ENCODE peak calls at places on chromosomes 5 and 9, in seven cellular contexts. One of them, this sample, is unnamed.

GRCh38 chr9:20873240-20873860 is 158.1 kb downstream of the HACD4 start:
- DNase-seq in AG09309: peak
- DNase-seq in PC-3: no peak
- DNase-seq in CD8-positive, alpha-beta T cell: no peak
- DNase-seq in BJ: no peak
- DNase-seq in mammary epithelial cell: no peak
- DNase-seq in ovary: no peak
- DNase-seq in this sample: peak

GRCh38 chr5:55557123-55557522 is 22.4 kb upstream of the PLPP1 start:
- DNase-seq in PC-3: no peak
- DNase-seq in BJ: no peak
- DNase-seq in ovary: no peak
- DNase-seq in CD8-positive, alpha-beta T cell: no peak
- DNase-seq in AG09309: no peak
- DNase-seq in mammary epithelial cell: no peak
- DNase-seq in this sample: no peak

GRCh38 chr9:33340186-33340585 is 49.9 kb downstream of the NFX1 start:
- DNase-seq in BJ: no peak
- DNase-seq in PC-3: no peak
- DNase-seq in CD8-positive, alpha-beta T cell: no peak
- DNase-seq in AG09309: no peak
- DNase-seq in mammary epithelial cell: no peak
- DNase-seq in ovary: no peak
- DNase-seq in this sample: no peak

GRCh38 chr9:108640211-108640610 is 215.6 kb downstream of the ACTL7B start:
- DNase-seq in ovary: no peak
- DNase-seq in PC-3: no peak
- DNase-seq in CD8-positive, alpha-beta T cell: no peak
- DNase-seq in BJ: no peak
- DNase-seq in mammary epithelial cell: no peak
- DNase-seq in AG09309: peak
- DNase-seq in this sample: no peak

GRCh38 chr9:69476016-69476415 is 151.0 kb downstream of the ENTREP1 start:
- DNase-seq in AG09309: no peak
- DNase-seq in CD8-positive, alpha-beta T cell: no peak
- DNase-seq in ovary: no peak
- DNase-seq in PC-3: no peak
- DNase-seq in BJ: no peak
- DNase-seq in mammary epithelial cell: no peak
- DNase-seq in this sample: no peak

GRCh38 chr5:64505769-64506566 is at the start of gene RGS7BP:
- DNase-seq in PC-3: peak
- DNase-seq in mammary epithelial cell: peak
- DNase-seq in AG09309: no peak
- DNase-seq in ovary: peak
- DNase-seq in BJ: no peak
- DNase-seq in CD8-positive, alpha-beta T cell: no peak
- DNase-seq in this sample: no peak

GRCh38 chr5:145854651-145855258 is 18.1 kb downstream of the GRXCR2 start:
- DNase-seq in PC-3: peak
- DNase-seq in AG09309: peak
- DNase-seq in ovary: no peak
- DNase-seq in mammary epithelial cell: peak
- DNase-seq in BJ: peak
- DNase-seq in CD8-positive, alpha-beta T cell: no peak
- DNase-seq in this sample: peak

GRCh38 chr9:109117856-109118801 is 1.6 kb downstream of the TMEM245 start:
- DNase-seq in ovary: no peak
- DNase-seq in BJ: no peak
- DNase-seq in AG09309: peak
- DNase-seq in mammary epithelial cell: peak
- DNase-seq in CD8-positive, alpha-beta T cell: peak
- DNase-seq in PC-3: peak
- DNase-seq in this sample: peak

GRCh38 chr9:18331808-18332209 is 142.1 kb upstream of the ADAMTSL1 start:
- DNase-seq in CD8-positive, alpha-beta T cell: no peak
- DNase-seq in PC-3: no peak
- DNase-seq in BJ: no peak
- DNase-seq in mammary epithelial cell: no peak
- DNase-seq in ovary: no peak
- DNase-seq in AG09309: no peak
- DNase-seq in this sample: no peak

GRCh38 chr5:32461441-32462120 is 17.0 kb upstream of the ZFR start:
- DNase-seq in PC-3: no peak
- DNase-seq in BJ: no peak
- DNase-seq in AG09309: no peak
- DNase-seq in CD8-positive, alpha-beta T cell: no peak
- DNase-seq in ovary: no peak
- DNase-seq in mammary epithelial cell: no peak
- DNase-seq in this sample: no peak

GRCh38 chr9:20994486-20994885 is 37.0 kb downstream of the HACD4 start:
- DNase-seq in ovary: no peak
- DNase-seq in AG09309: no peak
- DNase-seq in PC-3: no peak
- DNase-seq in mammary epithelial cell: no peak
- DNase-seq in BJ: no peak
- DNase-seq in CD8-positive, alpha-beta T cell: no peak
- DNase-seq in this sample: no peak

GRCh38 chr9:133788819-133789733 is 50.9 kb upstream of the SARDH start:
- DNase-seq in AG09309: no peak
- DNase-seq in BJ: no peak
- DNase-seq in PC-3: no peak
- DNase-seq in mammary epithelial cell: no peak
- DNase-seq in CD8-positive, alpha-beta T cell: no peak
- DNase-seq in ovary: no peak
- DNase-seq in this sample: no peak

GRCh38 chr5:128154943-128155342 is 71.4 kb downstream of the SLC12A2 start:
- DNase-seq in PC-3: no peak
- DNase-seq in AG09309: no peak
- DNase-seq in mammary epithelial cell: no peak
- DNase-seq in BJ: no peak
- DNase-seq in ovary: no peak
- DNase-seq in CD8-positive, alpha-beta T cell: no peak
- DNase-seq in this sample: no peak

GRCh38 chr5:32710335-32710858 is 724 bp upstream of the NPR3 start:
- DNase-seq in CD8-positive, alpha-beta T cell: no peak
- DNase-seq in ovary: peak
- DNase-seq in AG09309: no peak
- DNase-seq in PC-3: peak
- DNase-seq in mammary epithelial cell: peak
- DNase-seq in BJ: no peak
- DNase-seq in this sample: no peak

GRCh38 chr5:14064841-14065240 is 78.3 kb upstream of the TRIO start:
- DNase-seq in AG09309: no peak
- DNase-seq in ovary: no peak
- DNase-seq in PC-3: no peak
- DNase-seq in CD8-positive, alpha-beta T cell: no peak
- DNase-seq in BJ: no peak
- DNase-seq in mammary epithelial cell: peak
- DNase-seq in this sample: peak

GRCh38 chr9:82553654-82554366 is 509.1 kb downstream of the RASEF start:
- DNase-seq in mammary epithelial cell: peak
- DNase-seq in BJ: no peak
- DNase-seq in CD8-positive, alpha-beta T cell: no peak
- DNase-seq in ovary: no peak
- DNase-seq in PC-3: peak
- DNase-seq in AG09309: no peak
- DNase-seq in this sample: no peak

GRCh38 chr5:112957970-112958773 is 18.4 kb upstream of the DCP2 start:
- DNase-seq in ovary: peak
- DNase-seq in AG09309: peak
- DNase-seq in PC-3: peak
- DNase-seq in CD8-positive, alpha-beta T cell: no peak
- DNase-seq in BJ: peak
- DNase-seq in mammary epithelial cell: peak
- DNase-seq in this sample: peak

GRCh38 chr5:55232194-55232984 is 1.0 kb downstream of the CCNO start:
- DNase-seq in BJ: no peak
- DNase-seq in mammary epithelial cell: peak
- DNase-seq in ovary: peak
- DNase-seq in PC-3: peak
- DNase-seq in AG09309: no peak
- DNase-seq in CD8-positive, alpha-beta T cell: no peak
- DNase-seq in this sample: no peak

GRCh38 chr9:103707181-103707580 is 386.9 kb upstream of the SMC2 start:
- DNase-seq in BJ: no peak
- DNase-seq in AG09309: no peak
- DNase-seq in PC-3: peak
- DNase-seq in mammary epithelial cell: peak
- DNase-seq in ovary: no peak
- DNase-seq in CD8-positive, alpha-beta T cell: no peak
- DNase-seq in this sample: no peak

GRCh38 chr9:77132991-77133390 is 44.3 kb upstream of the VPS13A start:
- DNase-seq in BJ: no peak
- DNase-seq in AG09309: no peak
- DNase-seq in mammary epithelial cell: no peak
- DNase-seq in CD8-positive, alpha-beta T cell: no peak
- DNase-seq in ovary: no peak
- DNase-seq in PC-3: no peak
- DNase-seq in this sample: no peak

GRCh38 chr5:109964136-109964535 is 274.4 kb downstream of the MAN2A1 start:
- DNase-seq in BJ: no peak
- DNase-seq in mammary epithelial cell: peak
- DNase-seq in CD8-positive, alpha-beta T cell: no peak
- DNase-seq in PC-3: peak
- DNase-seq in AG09309: no peak
- DNase-seq in ovary: no peak
- DNase-seq in this sample: peak

GRCh38 chr9:18393340-18394130 is 80.4 kb upstream of the ADAMTSL1 start:
- DNase-seq in BJ: peak
- DNase-seq in CD8-positive, alpha-beta T cell: no peak
- DNase-seq in AG09309: peak
- DNase-seq in ovary: peak
- DNase-seq in PC-3: peak
- DNase-seq in mammary epithelial cell: peak
- DNase-seq in this sample: peak

GRCh38 chr5:172852490-172853354 is 18.7 kb downstream of the ERGIC1 start:
- DNase-seq in AG09309: no peak
- DNase-seq in PC-3: no peak
- DNase-seq in mammary epithelial cell: no peak
- DNase-seq in ovary: peak
- DNase-seq in BJ: no peak
- DNase-seq in CD8-positive, alpha-beta T cell: no peak
- DNase-seq in this sample: no peak

GRCh38 chr5:169395136-169395535 is 94.2 kb upstream of the SLIT3 start:
- DNase-seq in PC-3: no peak
- DNase-seq in ovary: no peak
- DNase-seq in mammary epithelial cell: peak
- DNase-seq in BJ: no peak
- DNase-seq in AG09309: no peak
- DNase-seq in CD8-positive, alpha-beta T cell: no peak
- DNase-seq in this sample: no peak

GRCh38 chr5:168766038-168766700 is 187.0 kb upstream of the PANK3 start:
- DNase-seq in CD8-positive, alpha-beta T cell: no peak
- DNase-seq in AG09309: no peak
- DNase-seq in PC-3: no peak
- DNase-seq in BJ: no peak
- DNase-seq in mammary epithelial cell: no peak
- DNase-seq in ovary: no peak
- DNase-seq in this sample: no peak

GRCh38 chr5:151492729-151493128 is 45.3 kb downstream of the SLC36A1 start:
- DNase-seq in BJ: no peak
- DNase-seq in AG09309: no peak
- DNase-seq in PC-3: peak
- DNase-seq in mammary epithelial cell: peak
- DNase-seq in CD8-positive, alpha-beta T cell: no peak
- DNase-seq in ovary: no peak
- DNase-seq in this sample: no peak

GRCh38 chr5:126920291-126920690 is 110.1 kb downstream of the MARCHF3 start:
- DNase-seq in ovary: no peak
- DNase-seq in PC-3: no peak
- DNase-seq in AG09309: no peak
- DNase-seq in CD8-positive, alpha-beta T cell: no peak
- DNase-seq in BJ: no peak
- DNase-seq in mammary epithelial cell: no peak
- DNase-seq in this sample: no peak

GRCh38 chr5:92222449-92222848 is 839.3 kb upstream of the ARRDC3 start:
- DNase-seq in BJ: no peak
- DNase-seq in PC-3: peak
- DNase-seq in ovary: no peak
- DNase-seq in mammary epithelial cell: no peak
- DNase-seq in CD8-positive, alpha-beta T cell: no peak
- DNase-seq in AG09309: no peak
- DNase-seq in this sample: no peak
- TF ChIP-seq CTCF in BJ: peak
- TF ChIP-seq CTCF in PC-3: peak
- TF ChIP-seq CTCF in ovary: no peak
- TF ChIP-seq CTCF in mammary epithelial cell: no peak
- TF ChIP-seq CTCF in CD8-positive, alpha-beta T cell: no peak
- TF ChIP-seq CTCF in AG09309: peak
- TF ChIP-seq CTCF in this sample: peak

DNA sequence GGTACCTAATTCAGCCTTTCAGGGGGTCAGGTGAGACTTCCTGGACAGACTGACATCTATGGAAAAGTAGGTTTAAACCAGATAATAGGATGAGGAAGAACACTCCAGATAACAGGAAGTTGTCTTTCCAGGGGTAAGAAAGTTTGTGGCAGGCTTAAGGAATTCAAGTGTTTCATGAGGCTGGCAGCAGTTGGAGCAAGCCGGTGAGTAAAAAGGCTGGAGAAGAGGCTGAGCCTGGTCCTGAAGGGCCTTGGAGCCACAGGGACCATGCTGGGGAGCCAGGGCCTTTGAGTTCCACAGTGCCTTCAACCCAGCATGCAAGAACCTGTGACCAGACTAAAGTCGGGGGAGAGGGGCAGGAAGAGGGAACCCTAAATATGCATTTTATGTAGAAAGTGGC is 353.4 kb downstream of the SPOCK1 start:
- DNase-seq in AG09309: no peak
- DNase-seq in mammary epithelial cell: no peak
- DNase-seq in BJ: no peak
- DNase-seq in CD8-positive, alpha-beta T cell: no peak
- DNase-seq in ovary: no peak
- DNase-seq in PC-3: no peak
- DNase-seq in this sample: no peak
- H3K4me3 ChIP-seq in AG09309: no peak
- H3K4me3 ChIP-seq in mammary epithelial cell: no peak
- H3K4me3 ChIP-seq in BJ: no peak
- H3K4me3 ChIP-seq in CD8-positive, alpha-beta T cell: no peak
- H3K4me3 ChIP-seq in ovary: no peak
- H3K4me3 ChIP-seq in PC-3: no peak
- H3K4me3 ChIP-seq in this sample: no peak

DNA sequence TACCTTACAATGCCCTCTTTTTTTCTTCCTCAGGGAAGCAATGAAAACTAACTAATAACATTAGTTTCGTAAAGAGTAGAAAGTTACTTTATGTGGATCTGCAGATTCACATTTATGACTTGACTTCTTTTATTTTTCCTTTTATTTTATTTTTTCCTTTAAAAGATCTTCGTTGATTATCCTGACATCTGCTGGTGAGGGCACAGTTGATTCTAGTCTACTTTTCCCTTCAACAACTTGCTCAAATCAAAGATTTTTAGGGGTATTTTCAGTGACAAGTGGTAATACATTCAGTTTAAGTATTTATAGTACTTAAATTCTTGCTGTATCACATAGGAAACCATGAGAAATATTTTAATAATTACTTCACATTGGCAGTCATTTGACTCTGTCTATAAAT is 4.9 kb downstream of the EDIL3 start:
- DNase-seq in AG09309: no peak
- DNase-seq in ovary: no peak
- DNase-seq in BJ: no peak
- DNase-seq in CD8-positive, alpha-beta T cell: no peak
- DNase-seq in PC-3: peak
- DNase-seq in mammary epithelial cell: no peak
- DNase-seq in this sample: no peak
- TF ChIP-seq CTCF in AG09309: peak
- TF ChIP-seq CTCF in ovary: no peak
- TF ChIP-seq CTCF in BJ: no peak
- TF ChIP-seq CTCF in CD8-positive, alpha-beta T cell: no peak
- TF ChIP-seq CTCF in PC-3: peak
- TF ChIP-seq CTCF in mammary epithelial cell: no peak
- TF ChIP-seq CTCF in this sample: peak

GRCh38 chr9:123238364-123238763 is 30.0 kb downstream of the STRBP start:
- DNase-seq in CD8-positive, alpha-beta T cell: no peak
- DNase-seq in ovary: no peak
- DNase-seq in PC-3: no peak
- DNase-seq in mammary epithelial cell: no peak
- DNase-seq in BJ: no peak
- DNase-seq in AG09309: no peak
- DNase-seq in this sample: no peak
- H3K4me3 ChIP-seq in CD8-positive, alpha-beta T cell: no peak
- H3K4me3 ChIP-seq in ovary: no peak
- H3K4me3 ChIP-seq in PC-3: no peak
- H3K4me3 ChIP-seq in mammary epithelial cell: no peak
- H3K4me3 ChIP-seq in BJ: no peak
- H3K4me3 ChIP-seq in AG09309: no peak
- H3K4me3 ChIP-seq in this sample: no peak